ENCODE peak calls at places on chromosome 20, in four cellular contexts. A is H1, K is vagina, F is breast epithelium. V is an unnamed sample. For H3K27me3, the result is how much of the 10 kb centered on the place peaks cover.

GRCh38 chr20:38290829-38291581 is 13.0 kb upstream of the BPI start:
- DNase-seq in A (peak), K (no peak), F (no peak), V (no peak)

GRCh38 chr20:54320148-54320607 is 112.3 kb downstream of the PFDN4 start:
- DNase-seq in K (no peak), F (no peak), A (no peak), V (no peak)

GRCh38 chr20:21315138-21315537 is 12.0 kb downstream of the XRN2 start:
- DNase-seq in K (no peak), A (no peak), F (no peak), V (no peak)

GRCh38 chr20:9031951-9032350 is 36.9 kb upstream of the PLCB4 start:
- DNase-seq in F (no peak), K (no peak), A (no peak), V (no peak)

GRCh38 chr20:19824861-19825260 is 66.8 kb downstream of the RIN2 start:
- DNase-seq in K (no peak), F (no peak), A (no peak), V (no peak)

GRCh38 chr20:51473771-51474170 is 68.7 kb downstream of the NFATC2 start:
- DNase-seq in K (no peak), F (no peak), A (no peak), V (no peak)

GRCh38 chr20:9166153-9166780 is 97.4 kb downstream of the PLCB4 start:
- DNase-seq in A (no peak), F (no peak), K (no peak), V (no peak)

GRCh38 chr20:46512943-46513844 is at the start of gene ZNF334:
- DNase-seq in K (no peak), F (peak), A (peak), V (peak)

GRCh38 chr20:63775096-63775978 is 35.8 kb downstream of the SLC2A4RG start:
- DNase-seq in F (no peak), K (no peak), A (peak), V (no peak)

GRCh38 chr20:59291740-59292139 is 8.7 kb upstream of the EDN3 start:
- DNase-seq in K (no peak), F (no peak), A (no peak), V (no peak)

GRCh38 chr20:16005612-16006493 is 567.4 kb downstream of the KIF16B start:
- DNase-seq in K (no peak), F (no peak), A (no peak), V (no peak)

GRCh38 chr20:18225652-18226051 is 62.7 kb upstream of the ZNF133 start:
- DNase-seq in A (no peak), K (no peak), F (no peak), V (no peak)

GRCh38 chr20:33793011-33793931 is 17.9 kb upstream of the CHMP4B start:
- DNase-seq in A (no peak), K (no peak), F (no peak), V (no peak)

GRCh38 chr20:33798444-33798843 is 12.7 kb upstream of the CHMP4B start:
- DNase-seq in A (no peak), K (no peak), F (no peak), V (no peak)

GRCh38 chr20:33791959-33792597 is 19.1 kb upstream of the CHMP4B start:
- DNase-seq in K (no peak), A (peak), F (no peak), V (peak)

GRCh38 chr20:33796907-33797544 is 14.1 kb upstream of the CHMP4B start:
- DNase-seq in K (no peak), A (no peak), F (no peak), V (no peak)

GRCh38 chr20:33796263-33796906 is 14.8 kb upstream of the CHMP4B start:
- DNase-seq in F (peak), K (no peak), A (no peak), V (peak)
- TF ChIP-seq POLR2AphosphoS5 in F (peak), K (no peak), A (no peak), V (no peak)

DNA sequence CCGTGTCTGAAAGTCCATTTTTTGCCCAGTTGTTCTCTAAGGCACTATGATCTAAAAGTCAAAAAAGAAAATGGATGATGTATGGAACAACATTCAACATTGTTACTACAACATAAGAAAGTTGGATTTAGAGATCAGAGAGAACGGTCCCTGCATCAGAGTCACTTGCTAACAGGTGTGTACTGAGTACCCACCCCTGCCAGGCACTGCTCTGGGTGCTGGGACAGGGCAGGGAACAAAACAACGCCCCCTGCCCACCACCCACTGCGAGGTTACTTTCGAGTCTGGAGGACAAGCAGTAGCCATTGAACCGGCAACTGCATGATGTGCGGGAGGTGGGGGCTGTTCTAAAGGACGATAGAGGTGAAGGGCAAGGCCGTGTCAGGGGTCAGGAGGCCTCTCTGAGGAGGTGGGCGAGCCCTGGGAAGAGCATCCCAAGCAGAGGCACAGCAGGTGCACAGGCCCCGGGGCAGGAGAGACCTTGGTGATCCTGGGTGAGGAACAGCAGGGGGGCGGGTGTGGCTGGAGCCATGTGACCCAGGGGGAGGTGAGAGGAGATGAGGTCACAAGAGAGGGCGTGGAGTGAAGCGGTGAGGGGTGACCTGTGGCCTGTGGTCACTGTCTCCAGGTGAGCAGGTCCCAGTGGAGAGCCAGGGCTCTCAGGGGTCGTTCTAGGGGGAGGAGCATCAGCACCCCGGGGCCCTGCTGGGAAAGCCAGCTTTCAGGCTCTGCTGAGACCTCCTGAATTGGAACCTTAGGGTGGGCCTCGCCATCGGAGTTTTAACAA is 197.5 kb upstream of the SULF2 start:
- DNase-seq in F (no peak), K (no peak), A (no peak), V (no peak)
- H3K27me3 ChIP-seq in F (under half), K (under half), A (under half), V (under half)

GRCh38 chr20:62377615-62378085 is 9.3 kb upstream of the RPS21 start:
- DNase-seq in K (no peak), F (no peak), A (no peak), V (peak)

GRCh38 chr20:62377064-62377461 is 9.8 kb upstream of the RPS21 start:
- DNase-seq in K (no peak), F (no peak), A (no peak), V (no peak)

GRCh38 chr20:62374431-62375152 is 7.5 kb upstream of the LAMA5 start:
- DNase-seq in K (no peak), A (no peak), F (no peak), V (no peak)

GRCh38 chr20:62378215-62378614 is 8.7 kb upstream of the RPS21 start:
- DNase-seq in F (no peak), A (no peak), K (no peak), V (no peak)

DNA sequence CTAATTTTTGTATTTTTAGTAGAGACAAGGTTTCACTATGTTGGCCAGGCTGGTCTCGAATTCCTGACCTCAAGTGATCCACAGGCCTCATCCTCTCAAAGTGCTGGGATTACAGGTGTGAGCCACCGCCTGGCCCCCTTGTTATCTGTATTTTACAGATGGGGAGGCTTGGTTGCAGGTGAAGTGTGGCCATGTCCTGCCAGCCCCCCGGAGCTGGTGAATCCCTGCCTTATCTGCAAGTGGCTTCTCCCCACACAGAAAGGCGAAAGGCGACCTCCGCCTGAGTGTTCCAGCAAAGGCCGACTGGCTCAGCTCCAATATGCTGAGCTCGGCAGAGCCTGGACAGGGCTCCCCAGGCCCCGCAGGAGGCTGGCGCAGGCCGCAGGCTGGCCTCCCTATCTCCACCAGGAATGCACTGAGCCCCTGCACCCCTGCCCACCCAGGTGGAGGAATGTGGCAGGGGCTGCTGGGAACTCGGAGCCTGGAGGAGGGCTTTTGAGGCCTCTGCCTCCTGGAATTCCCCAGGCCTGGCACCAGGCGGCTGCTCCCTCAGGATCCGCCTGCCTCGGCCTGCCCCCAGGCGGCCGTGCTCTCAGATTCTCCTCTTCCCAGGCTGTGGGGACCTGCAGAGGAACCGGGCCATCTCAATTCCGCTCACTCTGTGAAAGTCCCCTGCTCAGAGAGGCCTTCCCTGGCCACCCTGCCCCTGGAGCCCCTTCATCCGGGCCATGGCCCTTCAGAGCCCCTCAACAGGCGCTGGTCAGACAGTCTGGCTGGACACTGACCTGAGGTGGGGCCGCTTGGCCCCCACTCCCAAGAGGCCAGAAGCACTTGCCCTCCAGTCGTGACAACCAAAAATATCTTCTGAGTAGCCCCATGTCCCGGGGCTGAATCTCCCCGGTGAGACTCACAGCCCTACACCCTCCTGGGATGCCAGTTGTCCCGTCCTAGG is 9.3 kb upstream of the LAMA5 start:
- DNase-seq in F (no peak), A (peak), K (no peak), V (peak)
- TF ChIP-seq POLR2A in F (no peak), A (peak), K (no peak), V (no peak)

GRCh38 chr20:31576751-31577150 is 28.3 kb upstream of the ID1 start:
- DNase-seq in K (no peak), F (no peak), A (no peak), V (no peak)
- TF ChIP-seq POLR2AphosphoS5 in K (no peak), F (no peak), A (no peak), V (no peak)

DNA sequence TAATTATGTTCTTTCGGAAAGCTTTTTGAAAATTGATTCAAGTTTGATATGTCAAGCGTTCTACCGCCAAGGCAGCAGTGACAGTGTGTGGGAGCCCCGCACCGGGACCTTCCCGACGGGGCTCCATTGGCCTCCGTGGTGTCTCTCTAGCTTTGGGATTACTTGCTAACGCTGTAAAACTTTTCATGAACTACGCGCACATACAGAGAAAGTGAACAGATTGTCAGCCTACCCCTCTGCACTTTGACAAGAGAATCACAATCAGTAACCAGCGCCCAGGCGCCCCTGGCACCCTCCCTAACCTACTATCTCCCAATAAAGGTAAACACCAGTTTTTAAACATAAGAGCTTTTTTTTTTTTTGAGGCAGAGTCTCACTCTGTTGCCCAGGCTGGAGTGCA is 274.8 kb downstream of the CDH4 start:
- DNase-seq in F (no peak), A (no peak), K (no peak), V (no peak)
- H3K27me3 ChIP-seq in F (under half), A (under half), K (under half), V (under half)

GRCh38 chr20:2400290-2400689 is 19.6 kb downstream of the TGM6 start:
- DNase-seq in K (no peak), F (no peak), A (no peak), V (no peak)

GRCh38 chr20:2401527-2401926 is 20.8 kb downstream of the TGM6 start:
- DNase-seq in K (no peak), F (no peak), A (no peak), V (no peak)

GRCh38 chr20:2397595-2398145 is 17.0 kb downstream of the TGM6 start:
- DNase-seq in A (no peak), F (no peak), K (no peak), V (no peak)

GRCh38 chr20:2398453-2398852 is 17.8 kb downstream of the TGM6 start:
- DNase-seq in A (no peak), F (no peak), K (no peak), V (no peak)

DNA sequence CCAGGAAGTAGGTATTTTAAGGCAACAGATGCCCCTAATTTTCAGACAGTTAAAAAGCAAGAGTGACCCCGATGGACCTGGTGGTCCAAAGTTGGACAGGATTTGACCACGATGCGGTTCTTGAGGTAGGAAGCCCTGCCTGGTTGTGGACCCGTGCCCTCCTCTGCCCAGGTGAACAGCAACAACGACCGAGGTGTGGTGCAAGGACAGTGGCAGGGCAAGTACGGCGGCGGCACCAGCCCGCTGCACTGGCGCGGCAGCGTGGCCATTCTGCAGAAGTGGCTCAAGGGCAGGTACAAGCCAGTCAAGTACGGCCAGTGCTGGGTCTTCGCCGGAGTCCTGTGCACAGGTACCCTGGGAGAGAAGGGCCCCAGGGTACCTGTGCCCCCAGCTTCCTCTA is 18.7 kb downstream of the TGM6 start:
- DNase-seq in A (no peak), F (no peak), K (peak), V (no peak)
- TF ChIP-seq POLR2A in A (no peak), F (no peak), K (no peak), V (no peak)

DNA sequence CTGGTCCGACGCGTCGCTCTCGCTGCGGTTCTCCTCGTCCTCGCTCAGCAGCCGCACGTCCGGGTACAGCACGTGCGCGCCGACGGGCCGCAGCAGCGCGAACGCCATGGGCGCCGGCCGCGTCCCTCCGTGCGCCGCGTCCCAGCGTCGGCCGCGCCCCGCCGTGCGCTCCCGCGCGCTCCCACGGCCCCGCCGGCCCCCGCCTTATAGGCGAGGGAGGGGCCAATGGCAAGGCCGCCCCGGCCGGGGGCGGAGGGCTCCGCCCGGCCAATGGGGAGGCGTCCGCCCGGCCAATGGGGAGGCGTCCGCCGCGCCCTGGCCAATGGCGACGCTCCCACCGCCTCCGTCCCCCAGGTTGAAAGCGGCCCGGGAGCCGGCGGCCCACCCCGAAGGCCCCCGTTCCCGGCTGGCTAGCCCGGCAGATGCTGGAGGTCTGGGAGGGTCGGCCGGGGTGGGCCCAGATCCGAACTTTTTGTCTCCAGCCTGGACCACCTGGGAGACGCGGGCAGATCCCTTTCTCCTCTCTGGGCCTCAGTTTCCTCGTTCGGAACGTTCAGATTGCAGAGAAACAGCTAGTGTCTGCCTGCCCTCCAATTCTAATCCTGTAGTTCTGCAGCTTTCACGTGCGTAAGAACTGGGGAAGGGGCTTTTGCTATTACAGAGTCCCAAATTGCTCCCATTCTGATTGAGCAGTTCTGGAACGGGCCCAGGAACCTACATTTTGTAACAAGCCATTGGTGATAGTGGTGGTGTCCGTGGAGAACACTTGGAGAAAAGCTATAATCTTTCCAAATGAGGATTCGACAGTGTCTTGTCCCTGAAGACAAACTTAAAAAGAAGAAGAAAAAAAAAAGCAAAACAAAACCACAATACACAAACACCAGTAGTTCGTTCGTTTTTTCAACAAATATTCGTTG is at the start of gene TCF15:
- DNase-seq in A (peak), K (no peak), F (peak), V (no peak)
- TF ChIP-seq POLR2AphosphoS5 in A (no peak), K (no peak), F (no peak), V (no peak)

V was measured in stomach.